ENCODE peak calls at places on chromosomes 16 and 17, in five cellular contexts. D is mucosa of descending colon, R is transverse colon, U is psoas muscle, S is stomach. O is an unnamed sample.

GRCh38 chr17:28193241-28193640 is 125.8 kb upstream of the TMEM97 start:
- DNase-seq in D (no peak), S (no peak), R (peak), U (no peak), O (no peak)

GRCh38 chr16:3938843-3939624 is 58.5 kb upstream of the CREBBP start:
- DNase-seq in U (peak), D (no peak), R (peak), S (peak), O (no peak)

GRCh38 chr16:9441021-9441420 is 349.6 kb downstream of the HAPSTR1 start:
- DNase-seq in S (no peak), D (no peak), U (no peak), R (no peak), O (no peak)

GRCh38 chr16:80466024-80466986 is 74.5 kb upstream of the DYNLRB2 start:
- DNase-seq in D (peak), S (peak), U (peak), R (peak), O (no peak)

GRCh38 chr16:15765880-15766279 is 90.9 kb downstream of the MYH11 start:
- DNase-seq in U (no peak), R (no peak), S (no peak), D (no peak), O (no peak)

GRCh38 chr16:85370881-85371651 is 242.1 kb upstream of the GSE1 start:
- DNase-seq in D (peak), U (peak), S (peak), R (peak), O (no peak)

GRCh38 chr16:74461826-74462225 is 40.5 kb upstream of the CLEC18B start:
- DNase-seq in R (no peak), U (no peak), D (no peak), S (no peak), O (no peak)

GRCh38 chr16:48087639-48088038 is 68.2 kb downstream of the ABCC12 start:
- DNase-seq in R (no peak), U (no peak), D (no peak), S (no peak), O (no peak)

GRCh38 chr16:69522732-69523404 is 42.9 kb upstream of the NFAT5 start:
- DNase-seq in R (no peak), U (no peak), D (no peak), S (no peak), O (no peak)

GRCh38 chr16:81510016-81510415 is 65.4 kb downstream of the CMIP start:
- DNase-seq in D (peak), R (no peak), U (no peak), S (no peak), O (no peak)

DNA sequence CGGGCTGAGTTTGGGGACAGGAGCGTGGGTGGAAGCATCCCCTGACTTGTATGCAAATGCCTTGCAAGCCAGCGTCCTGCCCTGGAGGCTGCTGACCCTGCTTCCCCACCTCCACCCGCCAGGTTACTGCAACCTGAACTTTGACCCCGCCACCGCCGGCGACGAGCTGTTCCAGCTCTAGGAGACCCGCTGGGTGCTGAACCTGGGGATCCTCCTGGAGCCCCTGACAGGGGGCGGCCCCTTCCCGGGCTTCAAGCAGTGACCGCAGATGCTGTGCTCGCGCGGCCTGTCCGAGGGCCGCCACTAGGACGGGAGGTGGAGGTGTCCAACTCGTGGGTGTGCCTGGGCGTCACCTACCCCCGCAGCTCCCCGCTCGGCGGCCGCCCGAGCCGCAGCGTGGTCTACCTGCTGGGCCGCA is 10.7 kb upstream of the SLC16A5 start:
- DNase-seq in S (no peak), U (no peak), R (peak), D (peak), O (no peak)
- TF ChIP-seq CTCF in S (no peak), U (no peak), R (no peak), D (no peak), O (no peak)

DNA sequence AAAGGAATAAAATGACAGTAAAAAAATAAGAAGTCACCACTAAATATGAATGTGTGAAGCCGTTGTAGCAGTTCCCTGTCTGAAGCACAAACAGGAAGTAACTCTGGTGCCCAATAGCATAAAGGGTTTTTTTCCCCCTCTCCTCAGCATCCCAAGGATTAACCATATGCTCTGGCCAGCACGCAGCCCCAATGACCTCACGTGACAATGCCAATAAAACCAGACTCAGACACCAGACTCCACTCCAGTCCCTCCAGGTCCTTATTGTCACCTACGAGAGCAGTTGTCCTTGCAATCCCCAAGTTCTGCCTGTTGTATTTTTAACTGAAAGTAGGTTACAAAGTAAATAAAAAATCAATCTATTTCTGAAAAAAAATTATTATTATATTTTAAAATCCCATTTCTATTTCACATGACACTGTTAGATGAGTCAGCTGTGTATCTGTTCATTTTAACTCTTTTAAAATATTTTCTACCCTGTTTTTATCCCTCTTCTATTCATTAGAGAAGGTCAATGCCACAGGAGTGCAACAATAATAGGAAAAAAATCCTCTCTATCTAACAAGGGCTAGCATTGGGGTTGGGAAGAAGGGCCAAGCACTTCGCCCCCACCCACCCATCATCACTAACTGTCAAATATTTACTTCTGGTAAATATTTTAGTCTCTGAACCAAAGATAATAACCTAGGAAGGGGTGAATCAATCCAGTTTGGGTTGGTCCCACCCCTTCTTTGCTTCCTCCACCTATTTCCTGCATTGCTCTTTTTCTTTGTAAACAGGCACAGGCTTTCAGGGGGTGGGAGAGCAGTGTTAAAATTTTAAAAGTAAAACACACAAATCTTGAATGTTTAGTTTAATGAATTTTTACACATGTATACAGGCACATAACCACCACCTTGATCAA is 6.6 kb downstream of the PRAC1 start:
- DNase-seq in U (no peak), D (no peak), S (no peak), R (no peak), O (no peak)
- TF ChIP-seq CTCF in U (no peak), D (no peak), S (no peak), R (no peak), O (no peak)

DNA sequence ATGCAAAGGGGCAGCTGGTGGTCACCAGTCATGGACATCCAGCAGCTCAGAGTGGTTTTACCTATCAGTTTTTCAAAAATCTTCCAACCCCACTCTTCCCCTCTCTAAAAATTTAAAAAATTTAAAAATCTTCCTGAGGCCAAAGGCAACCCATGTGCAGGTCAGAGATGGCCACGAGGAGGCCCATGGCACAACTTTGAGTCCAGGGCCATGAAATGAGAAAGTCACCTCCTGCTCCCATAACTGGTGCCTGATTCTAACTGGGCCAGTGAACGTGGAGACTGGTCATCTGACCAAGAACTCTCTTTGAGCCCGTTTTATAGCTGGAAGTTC is 124.4 kb downstream of the XYLT1 start:
- DNase-seq in U (no peak), D (no peak), S (no peak), R (no peak), O (no peak)
- TF ChIP-seq CTCF in U (no peak), D (no peak), S (no peak), R (no peak), O (no peak)

GRCh38 chr16:82754716-82755513 is 128.1 kb downstream of the CDH13 start:
- DNase-seq in D (no peak), R (no peak), U (no peak), S (no peak), O (no peak)

GRCh38 chr16:82753821-82754220 is 127.1 kb downstream of the CDH13 start:
- DNase-seq in U (no peak), D (no peak), R (no peak), S (no peak), O (no peak)

GRCh38 chr16:82756283-82756599 is 129.5 kb downstream of the CDH13 start:
- DNase-seq in R (no peak), S (no peak), D (no peak), U (no peak), O (no peak)

GRCh38 chr16:82758406-82758805 is 131.6 kb downstream of the CDH13 start:
- DNase-seq in S (no peak), D (no peak), R (no peak), U (no peak), O (no peak)

DNA sequence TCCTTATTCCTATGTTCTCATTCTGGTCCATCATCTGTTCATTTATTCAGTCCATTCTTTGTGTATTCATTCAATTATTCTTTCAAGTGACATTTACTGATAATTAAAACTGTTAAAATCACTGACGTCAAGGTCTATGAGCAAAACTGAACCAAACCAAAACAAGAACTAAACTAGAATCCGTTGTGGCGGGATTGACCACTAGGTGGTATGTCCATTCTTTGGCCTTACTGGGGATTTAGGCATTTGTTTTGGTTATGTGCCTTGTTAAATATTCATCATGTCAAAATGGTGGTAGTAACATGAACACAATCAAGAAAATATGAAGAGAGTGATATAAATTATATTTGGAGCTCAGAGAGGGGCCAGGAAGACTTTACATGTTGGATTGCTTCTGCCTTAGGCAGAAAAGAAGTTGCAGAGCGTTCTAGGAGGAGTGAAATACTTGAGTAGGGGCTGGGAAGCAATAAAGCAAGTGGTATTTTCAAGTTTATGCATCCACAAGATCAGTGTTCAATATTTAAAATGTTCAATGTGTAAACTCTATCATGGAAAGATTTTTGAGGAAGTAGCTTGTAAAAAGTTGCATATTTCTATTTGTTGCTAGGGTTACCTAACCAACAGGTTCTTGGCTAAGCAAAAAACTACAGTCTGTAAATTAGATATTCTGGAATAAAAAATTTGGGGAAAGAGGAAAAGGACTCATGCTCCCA is 129.0 kb downstream of the CDH13 start:
- DNase-seq in D (no peak), U (no peak), R (no peak), S (no peak), O (no peak)
- TF ChIP-seq CTCF in D (no peak), U (no peak), R (no peak), S (no peak), O (peak)

GRCh38 chr16:89700649-89701424 is 668 bp downstream of the SPATA2L start:
- DNase-seq in D (peak), U (peak), R (peak), S (peak), O (no peak)
- TF ChIP-seq CTCF in D (no peak), U (no peak), R (no peak), S (no peak), O (peak)

DNA sequence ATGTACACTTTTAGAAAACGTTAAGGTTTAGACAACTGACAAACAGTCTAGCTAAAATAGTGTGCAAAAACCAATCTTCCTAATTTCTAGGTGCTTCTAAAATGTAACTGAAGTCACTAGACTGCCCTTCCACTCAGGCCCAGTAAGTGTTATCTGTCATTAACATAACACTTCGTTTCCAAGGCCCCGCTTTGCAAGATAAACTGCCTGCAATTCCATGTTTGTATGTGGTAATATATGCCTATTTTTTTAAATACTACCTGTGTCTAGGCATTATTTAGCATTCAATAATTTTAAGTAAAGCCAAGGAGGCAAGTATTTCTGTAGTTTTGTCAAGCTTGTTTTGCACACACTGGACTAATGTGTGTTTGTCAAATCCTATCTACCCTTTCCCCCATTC is 3.2 kb downstream of the USP32 start:
- DNase-seq in R (no peak), S (no peak), D (no peak), U (no peak), O (no peak)
- TF ChIP-seq CTCF in R (no peak), S (no peak), D (no peak), U (no peak), O (no peak)

GRCh38 chr17:36813357-36813756 is 123.9 kb upstream of the LHX1 start:
- DNase-seq in S (no peak), U (no peak), D (no peak), R (no peak), O (no peak)
- TF ChIP-seq CTCF in S (no peak), U (no peak), D (no peak), R (no peak), O (no peak)

DNA sequence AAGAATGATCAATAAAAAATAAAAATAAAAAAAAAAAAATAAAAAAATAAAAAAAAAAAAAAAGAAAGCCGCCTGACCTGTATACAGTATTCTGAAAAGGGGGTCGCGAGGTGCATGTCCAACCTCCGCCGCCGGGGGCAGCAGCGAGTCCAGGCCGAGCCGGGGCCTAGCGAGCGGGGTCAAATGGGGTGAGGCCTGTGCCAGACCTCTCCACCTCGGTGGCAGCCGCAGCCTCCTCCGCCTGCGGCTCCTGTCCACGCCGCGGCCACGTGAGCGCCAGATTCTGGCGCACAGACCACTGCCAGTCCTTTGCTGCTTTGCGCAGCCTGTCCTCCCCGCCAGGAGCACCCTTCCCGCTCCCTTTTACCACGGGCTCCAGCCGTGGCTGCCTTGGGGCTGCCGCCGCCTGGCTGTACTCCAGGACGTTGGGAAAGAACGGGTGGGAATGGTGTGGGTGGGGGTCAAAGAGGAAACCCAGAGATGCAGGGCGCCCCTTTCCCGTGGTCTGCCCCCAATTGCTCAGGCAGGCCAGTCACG is 2.4 kb upstream of the BCKDK start:
- DNase-seq in D (peak), S (peak), R (peak), U (peak), O (no peak)
- TF ChIP-seq CTCF in D (peak), S (no peak), R (peak), U (peak), O (peak)

GRCh38 chr17:36892112-36892838 is 45.0 kb upstream of the LHX1 start:
- DNase-seq in D (no peak), U (no peak), S (peak), R (no peak), O (no peak)
- TF ChIP-seq CTCF in D (no peak), U (no peak), S (no peak), R (no peak), O (no peak)

DNA sequence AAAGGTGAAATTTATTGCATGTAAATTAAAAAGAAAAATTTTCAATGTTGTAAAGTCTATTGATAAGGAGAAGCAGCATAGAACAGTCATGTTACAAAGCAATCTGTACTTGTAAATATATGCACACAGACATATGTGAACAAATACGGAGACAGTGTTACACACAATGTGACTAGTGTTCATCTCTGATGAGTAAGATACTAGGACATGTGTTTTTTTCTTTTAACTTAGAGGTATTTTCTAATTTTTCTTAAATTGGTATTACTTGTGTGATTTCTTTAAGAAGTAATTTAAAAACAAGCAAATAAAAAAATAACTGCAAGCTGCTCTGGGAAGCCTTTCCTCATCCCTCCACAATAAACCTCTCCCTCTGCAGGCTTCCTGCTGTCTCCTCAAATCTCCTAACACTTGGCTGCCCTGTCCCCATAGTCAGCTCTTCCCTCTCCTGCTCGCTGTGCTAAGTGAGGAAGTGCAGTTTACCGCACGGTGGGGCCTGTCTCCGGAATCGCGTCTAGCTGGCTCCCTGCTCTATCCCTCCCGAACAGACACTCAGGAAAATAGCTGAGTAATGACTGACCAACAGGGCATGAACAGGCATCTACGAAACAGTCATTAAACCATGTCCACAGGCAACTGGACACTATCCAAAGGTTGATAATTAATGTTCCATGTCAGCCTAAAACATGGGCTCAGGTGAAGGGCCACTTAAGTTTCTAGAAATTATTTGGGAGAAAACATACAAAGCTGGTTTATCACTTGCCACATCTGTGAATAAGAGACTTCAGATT is 35.9 kb downstream of the CMTM4 start:
- DNase-seq in U (peak), R (peak), S (peak), D (no peak), O (peak)
- TF ChIP-seq CTCF in U (peak), R (no peak), S (no peak), D (no peak), O (peak)

O was measured in AG09309.